ENCODE peak calls at places on chromosomes 7 and 10, in five cellular contexts. One of them, this sample, is unnamed.

GRCh38 chr7:45402480-45403218 is 171.5 kb upstream of the ADCY1 start:
- DNase-seq in NCI-H774: no peak
- DNase-seq in NCI-H82: no peak
- DNase-seq in activated CD8-positive, alpha-beta memory T cell treated with anti-CD3 and anti-CD28 coated beads for 24 hours: no peak
- DNase-seq in NCI-H1092 treated with DMSO at 0.1 percent for 48 hours: no peak
- DNase-seq in this sample: no peak

GRCh38 chr7:107353701-107354100 is 116.2 kb upstream of the GPR22 start:
- DNase-seq in activated CD8-positive, alpha-beta memory T cell treated with anti-CD3 and anti-CD28 coated beads for 24 hours: no peak
- DNase-seq in NCI-H774: no peak
- DNase-seq in NCI-H82: no peak
- DNase-seq in NCI-H1092 treated with DMSO at 0.1 percent for 48 hours: no peak
- DNase-seq in this sample: no peak

GRCh38 chr7:157568785-157569584 is 232.2 kb downstream of the DNAJB6 start:
- DNase-seq in NCI-H774: no peak
- DNase-seq in activated CD8-positive, alpha-beta memory T cell treated with anti-CD3 and anti-CD28 coated beads for 24 hours: peak
- DNase-seq in NCI-H82: no peak
- DNase-seq in NCI-H1092 treated with DMSO at 0.1 percent for 48 hours: peak
- DNase-seq in this sample: no peak

GRCh38 chr10:117334075-117334474 is 41.2 kb downstream of the PDZD8 start:
- DNase-seq in NCI-H774: no peak
- DNase-seq in NCI-H82: no peak
- DNase-seq in activated CD8-positive, alpha-beta memory T cell treated with anti-CD3 and anti-CD28 coated beads for 24 hours: no peak
- DNase-seq in NCI-H1092 treated with DMSO at 0.1 percent for 48 hours: no peak
- DNase-seq in this sample: no peak

GRCh38 chr7:148793590-148793989 is 90.5 kb downstream of the EZH2 start:
- DNase-seq in NCI-H82: no peak
- DNase-seq in activated CD8-positive, alpha-beta memory T cell treated with anti-CD3 and anti-CD28 coated beads for 24 hours: no peak
- DNase-seq in NCI-H774: no peak
- DNase-seq in NCI-H1092 treated with DMSO at 0.1 percent for 48 hours: no peak
- DNase-seq in this sample: no peak

GRCh38 chr7:13778967-13779366 is 210.5 kb downstream of the ETV1 start:
- DNase-seq in activated CD8-positive, alpha-beta memory T cell treated with anti-CD3 and anti-CD28 coated beads for 24 hours: no peak
- DNase-seq in NCI-H774: no peak
- DNase-seq in NCI-H1092 treated with DMSO at 0.1 percent for 48 hours: no peak
- DNase-seq in NCI-H82: no peak
- DNase-seq in this sample: no peak

GRCh38 chr7:148473694-148474222 is 116.8 kb upstream of the C7orf33 start:
- DNase-seq in NCI-H1092 treated with DMSO at 0.1 percent for 48 hours: no peak
- DNase-seq in NCI-H774: no peak
- DNase-seq in NCI-H82: no peak
- DNase-seq in activated CD8-positive, alpha-beta memory T cell treated with anti-CD3 and anti-CD28 coated beads for 24 hours: no peak
- DNase-seq in this sample: no peak

GRCh38 chr7:115183431-115184057 is 261.6 kb downstream of the MDFIC start:
- DNase-seq in NCI-H774: no peak
- DNase-seq in activated CD8-positive, alpha-beta memory T cell treated with anti-CD3 and anti-CD28 coated beads for 24 hours: no peak
- DNase-seq in NCI-H82: peak
- DNase-seq in NCI-H1092 treated with DMSO at 0.1 percent for 48 hours: no peak
- DNase-seq in this sample: no peak

GRCh38 chr10:61606971-61607907 is 55.5 kb upstream of the CABCOCO1 start:
- DNase-seq in NCI-H774: no peak
- DNase-seq in NCI-H82: peak
- DNase-seq in activated CD8-positive, alpha-beta memory T cell treated with anti-CD3 and anti-CD28 coated beads for 24 hours: no peak
- DNase-seq in NCI-H1092 treated with DMSO at 0.1 percent for 48 hours: peak
- DNase-seq in this sample: no peak

GRCh38 chr10:15738237-15738928 is 18.7 kb upstream of the ITGA8 start:
- DNase-seq in NCI-H82: no peak
- DNase-seq in NCI-H774: no peak
- DNase-seq in activated CD8-positive, alpha-beta memory T cell treated with anti-CD3 and anti-CD28 coated beads for 24 hours: no peak
- DNase-seq in NCI-H1092 treated with DMSO at 0.1 percent for 48 hours: no peak
- DNase-seq in this sample: no peak

This sample was measured in esophagus muscularis mucosa.